ENCODE peak calls at places on chromosomes 4 and X, in six cellular contexts. H is heart right ventricle, O is OCI-LY7, E is gastrocnemius medialis, U is mesendoderm, V is mesenchymal stem cell. Q is an unnamed sample.
A peak's percentile ranks its signal among the peaks of the same experiment; 100 is the strongest.

GRCh38 chr4:145278341-145279121 is 98.1 kb upstream of the OTUD4 start:
- DNase-seq in H (no peak), O (no peak), E (no peak), U (no peak), V (peak; percentile 64), Q (no peak)

GRCh38 chr4:154018659-154019058 is 229.8 kb upstream of the SFRP2 start:
- DNase-seq in H (no peak), O (no peak), E (no peak), U (peak; percentile 66), V (no peak), Q (no peak)

GRCh38 chrX:87664381-87664780 is 146.8 kb downstream of the KLHL4 start:
- DNase-seq in H (no peak), O (peak; percentile 0), E (no peak), U (no peak), V (peak; percentile 21), Q (no peak)

GRCh38 chrX:100654256-100654655 is 10.3 kb downstream of the SRPX2 start:
- DNase-seq in H (no peak), O (peak; percentile 3), E (no peak), U (peak; percentile 68), V (peak; percentile 63), Q (no peak)

GRCh38 chrX:112961981-112962380 is 121.3 kb upstream of the AMOT start:
- DNase-seq in H (no peak), O (no peak), E (no peak), U (peak; percentile 10), V (no peak), Q (no peak)

GRCh38 chrX:39577976-39578962 is 519.5 kb downstream of the BCOR start:
- DNase-seq in H (peak; percentile 10), O (peak; percentile 8), E (no peak), U (no peak), V (peak; percentile 29), Q (peak; percentile 20)

GRCh38 chrX:41553688-41554087 is 106.5 kb downstream of the NYX start:
- DNase-seq in H (no peak), O (no peak), E (no peak), U (no peak), V (no peak), Q (no peak)

GRCh38 chr4:6362896-6363295 is 93.2 kb downstream of the WFS1 start:
- DNase-seq in H (no peak), O (peak; percentile 22), E (no peak), U (peak; percentile 76), V (peak; percentile 15), Q (peak; percentile 32)

GRCh38 chr4:83342476-83342875 is 7.8 kb upstream of the HPSE start:
- DNase-seq in H (no peak), O (no peak), E (no peak), U (no peak), V (no peak), Q (no peak)

GRCh38 chr4:76251448-76252270 is at the start of gene FAM47E:
- DNase-seq in H (peak; percentile 72), O (no peak), E (peak; percentile 73), U (peak; percentile 94), V (peak; percentile 50), Q (peak; percentile 82)

GRCh38 chr4:86155766-86156165 is 204.1 kb downstream of the MAPK10 start:
- DNase-seq in H (no peak), O (no peak), E (no peak), U (no peak), V (no peak), Q (no peak)

DNA sequence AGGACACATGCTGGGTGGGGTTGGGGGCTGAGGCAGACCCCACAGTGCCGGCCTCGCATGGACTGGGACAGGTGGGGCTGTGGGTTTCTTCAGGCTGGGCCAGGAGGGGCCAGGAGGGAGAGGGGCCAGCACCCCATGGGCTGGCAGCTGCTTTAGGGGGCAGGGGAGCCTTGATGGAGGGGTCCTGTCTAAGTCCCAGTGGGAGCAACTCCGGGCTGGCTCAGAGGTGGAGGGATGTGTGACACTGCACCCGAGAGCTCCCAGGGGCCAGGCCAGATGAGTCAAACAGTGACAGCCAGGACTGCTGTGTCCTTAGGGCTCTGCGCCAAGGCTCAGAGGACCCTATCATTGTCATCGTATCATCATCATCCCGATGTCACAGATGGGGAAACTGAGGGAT is 4.4 kb upstream of the ABLIM2 start:
- DNase-seq in H (no peak), O (peak; percentile 26), E (no peak), U (no peak), V (no peak), Q (peak; percentile 76)
- H3K4me1 ChIP-seq in H (peaks cover 23% of the 10 kb centered on the region), O (peaks cover 42% of the 10 kb centered on the region), E (peaks cover 54% of the 10 kb centered on the region), U (peaks cover 1% of the 10 kb centered on the region), V (peaks cover 13% of the 10 kb centered on the region), Q (peaks cover 52% of the 10 kb centered on the region)

GRCh38 chrX:154023276-154024000 is 3.7 kb upstream of the IRAK1 start:
- DNase-seq in H (no peak), O (no peak), E (no peak), U (no peak), V (no peak), Q (no peak)
- H3K27ac ChIP-seq in H (no peak overlapping the region), O (no peak overlapping the region), E (no peak overlapping the region), U (no peak overlapping the region), V (no peak overlapping the region), Q (no peak overlapping the region)

GRCh38 chrX:65300104-65300809 is 234.3 kb downstream of the LAS1L start:
- DNase-seq in H (no peak), O (peak; percentile 0), E (no peak), U (peak; percentile 95), V (no peak), Q (no peak)
- H3K4me1 ChIP-seq in H (no peaks in the 10 kb centered on the region), O (no peaks in the 10 kb centered on the region), E (no peaks in the 10 kb centered on the region), U (no peaks in the 10 kb centered on the region), V (no peaks in the 10 kb centered on the region), Q (no peaks in the 10 kb centered on the region)

DNA sequence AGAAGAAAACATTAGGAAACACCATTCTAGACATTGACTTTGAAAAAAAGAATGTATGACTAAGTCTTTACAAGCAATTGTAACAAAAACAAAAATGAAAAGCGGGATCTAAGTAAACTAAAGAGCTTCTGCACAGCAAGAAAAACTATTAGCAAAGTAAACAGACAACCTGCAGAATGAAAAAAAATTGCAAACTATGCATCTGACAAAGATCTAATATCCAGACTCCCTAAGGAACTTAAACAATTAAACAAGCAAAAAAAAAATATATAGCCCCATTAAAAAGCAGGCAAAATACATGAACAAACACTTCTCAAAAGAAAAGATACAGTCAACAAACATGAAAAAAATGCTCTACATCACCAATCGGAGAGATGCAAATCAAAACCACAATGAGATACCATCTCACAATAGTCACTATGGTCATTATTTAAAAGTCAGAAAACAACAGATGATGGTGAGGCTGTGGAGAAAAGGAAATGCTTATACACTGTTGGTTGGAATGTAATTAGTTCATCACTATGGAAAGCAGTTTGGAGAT is 168.1 kb downstream of the EPHA5 start:
- DNase-seq in H (no peak), O (no peak), E (no peak), U (no peak), V (peak; percentile 74), Q (no peak)
- H3K27ac ChIP-seq in H (no peak overlapping the region), O (no peak overlapping the region), E (no peak overlapping the region), U (no peak overlapping the region), V (no peak overlapping the region), Q (no peak overlapping the region)

DNA sequence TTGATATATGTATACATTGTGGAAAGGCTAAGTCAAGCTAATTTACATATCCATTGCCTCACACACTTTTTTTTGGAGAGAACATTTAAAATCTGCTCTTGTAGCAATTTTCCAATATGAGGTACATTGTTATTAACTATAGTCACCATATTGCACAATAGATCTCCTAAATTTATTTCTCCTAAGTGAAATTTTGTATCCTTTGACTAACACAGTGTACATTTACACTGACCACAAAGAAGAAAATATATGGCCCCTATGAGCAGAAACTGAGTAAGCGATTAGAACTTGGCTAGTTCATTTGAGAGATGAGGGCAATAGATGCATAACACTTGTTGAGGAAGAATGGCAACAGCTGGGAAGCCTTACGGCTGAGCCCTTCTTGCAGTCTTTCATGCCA is 20.3 kb upstream of the GUCY1B1 start:
- DNase-seq in H (no peak), O (no peak), E (no peak), U (no peak), V (peak; percentile 40), Q (no peak)
- H3K4me1 ChIP-seq in H (peaks cover 27% of the 10 kb centered on the region), O (no peaks in the 10 kb centered on the region), E (no peaks in the 10 kb centered on the region), U (no peaks in the 10 kb centered on the region), V (no peaks in the 10 kb centered on the region), Q (no peaks in the 10 kb centered on the region)

DNA sequence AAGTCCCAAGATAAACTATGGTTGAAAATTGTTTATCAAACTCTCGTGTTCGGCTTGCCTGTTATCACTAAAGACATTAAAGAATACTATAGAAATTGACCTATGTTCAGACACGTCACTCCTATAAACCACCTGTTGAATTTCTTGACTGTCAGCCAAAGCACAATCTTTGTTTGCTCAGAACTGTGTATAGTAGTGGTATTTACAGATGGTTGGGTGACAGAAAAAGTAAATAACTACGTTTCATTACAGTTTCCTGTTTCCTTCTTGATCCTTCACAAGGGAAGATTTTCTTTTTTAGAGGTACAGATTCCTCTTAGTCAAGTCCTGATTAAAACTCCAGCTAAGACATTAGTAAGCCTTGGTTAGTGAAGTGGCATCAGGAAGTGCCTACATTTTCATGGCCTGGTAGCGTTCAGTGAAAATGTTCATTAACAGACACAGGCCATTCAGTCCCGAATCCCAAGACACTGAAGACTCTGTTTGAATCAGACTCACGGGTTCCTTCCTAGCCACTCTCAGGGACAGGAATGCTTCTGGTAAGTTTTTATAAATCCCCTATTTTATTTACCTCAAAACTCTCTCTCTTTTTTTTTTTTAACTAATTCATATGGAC is at the start of gene SMIM31:
- DNase-seq in H (no peak), O (no peak), E (no peak), U (no peak), V (no peak), Q (no peak)
- H3K27ac ChIP-seq in H (no peak within 1 kb of the TSS), O (no peak within 1 kb of the TSS), E (no peak within 1 kb of the TSS), U (no peak within 1 kb of the TSS), V (no peak within 1 kb of the TSS), Q (no peak within 1 kb of the TSS)

DNA sequence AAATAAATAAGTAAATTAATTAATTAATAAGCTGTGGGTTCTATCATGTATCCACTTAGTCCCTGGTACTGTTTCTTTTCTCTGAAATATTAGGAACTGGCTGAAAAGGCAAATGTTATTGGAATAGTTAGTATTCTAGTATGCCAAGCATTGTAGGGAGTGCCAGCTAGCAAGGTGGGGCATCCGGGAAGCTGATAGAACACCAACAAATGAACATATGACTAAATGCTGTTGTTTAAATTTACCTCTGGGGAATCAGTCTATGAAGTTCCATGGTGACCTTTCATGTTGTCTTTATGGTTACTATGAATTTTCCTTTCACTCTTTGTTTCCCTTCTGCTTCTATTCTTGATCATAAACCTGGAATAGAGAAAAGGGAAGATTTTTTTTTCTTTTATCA is 32.7 kb downstream of the NUDT6 start:
- DNase-seq in H (no peak), O (no peak), E (no peak), U (no peak), V (no peak), Q (no peak)
- H3K4me1 ChIP-seq in H (peaks cover 14% of the 10 kb centered on the region), O (no peaks in the 10 kb centered on the region), E (no peaks in the 10 kb centered on the region), U (no peaks in the 10 kb centered on the region), V (peaks cover 2% of the 10 kb centered on the region), Q (no peaks in the 10 kb centered on the region)